ENCODE peak calls at places on chromosomes 6 and 20, in seven cellular contexts. L is neural progenitor cell, G is mucosa of descending colon, U is HCT116, N is ovary, J is lung, M is pancreas. F is an unnamed sample.

GRCh38 chr20:54090230-54091119 is 20.1 kb upstream of the BCAS1 start:
- DNase-seq in L (no peak), G (no peak), U (no peak), N (no peak), J (no peak), M (no peak), F (no peak)

GRCh38 chr6:119587537-119587936 is 238.0 kb upstream of the MAN1A1 start:
- DNase-seq in L (no peak), G (no peak), U (peak; percentile 3), N (no peak), J (no peak), M (peak; percentile 29), F (peak; percentile 2)

GRCh38 chr20:9628589-9628988 is 114.2 kb downstream of the LAMP5 start:
- DNase-seq in L (no peak), G (no peak), U (no peak), N (no peak), J (no peak), M (no peak), F (no peak)

GRCh38 chr6:1613631-1614447 is 4.1 kb downstream of the FOXC1 start:
- DNase-seq in L (peak; percentile 86), G (no peak), U (no peak), N (no peak), J (no peak), M (no peak), F (peak; percentile 94)

GRCh38 chr6:32196682-32197616 is 4.5 kb upstream of the GPSM3 start:
- DNase-seq in L (peak; percentile 29), G (peak; percentile 45), U (no peak), N (peak; percentile 55), J (no peak), M (peak; percentile 42), F (peak; percentile 56)

GRCh38 chr6:14791525-14791924 is 454.3 kb upstream of the JARID2 start:
- DNase-seq in L (no peak), G (no peak), U (no peak), N (no peak), J (no peak), M (no peak), F (no peak)

GRCh38 chr6:5078121-5078695 is 6.9 kb upstream of the PPP1R3G start:
- DNase-seq in L (no peak), G (no peak), U (peak; percentile 34), N (no peak), J (no peak), M (no peak), F (no peak)

GRCh38 chr6:47179286-47179685 is 130.4 kb downstream of the TNFRSF21 start:
- DNase-seq in L (no peak), G (no peak), U (no peak), N (no peak), J (no peak), M (no peak), F (no peak)

GRCh38 chr6:157539421-157539822 is 158.4 kb downstream of the ZDHHC14 start:
- DNase-seq in L (no peak), G (no peak), U (no peak), N (no peak), J (no peak), M (no peak), F (no peak)

GRCh38 chr20:40883097-40883496 is 145.5 kb upstream of the TOP1 start:
- DNase-seq in L (no peak), G (no peak), U (no peak), N (no peak), J (no peak), M (no peak), F (no peak)

GRCh38 chr6:105941616-105942412 is 144.3 kb upstream of the PRDM1 start:
- DNase-seq in L (no peak), G (no peak), U (no peak), N (no peak), J (no peak), M (no peak), F (no peak)

GRCh38 chr20:43386878-43387277 is 70.8 kb upstream of the SRSF6 start:
- DNase-seq in L (no peak), G (no peak), U (no peak), N (no peak), J (no peak), M (no peak), F (no peak)

GRCh38 chr20:59571591-59572314 is 32.6 kb upstream of the PHACTR3 start:
- DNase-seq in L (peak; percentile 82), G (peak; percentile 71), U (peak; percentile 12), N (peak; percentile 72), J (peak; percentile 59), M (peak; percentile 50), F (peak; percentile 93)

GRCh38 chr20:12721636-12722035 is 287.1 kb upstream of the SPTLC3 start:
- DNase-seq in L (no peak), G (no peak), U (no peak), N (no peak), J (no peak), M (no peak), F (no peak)

GRCh38 chr6:153814136-153814535 is 224.9 kb upstream of the OPRM1 start:
- DNase-seq in L (peak; percentile 52), G (peak; percentile 5), U (no peak), N (no peak), J (no peak), M (no peak), F (peak; percentile 35)

GRCh38 chr20:38139919-38140753 is 24.9 kb downstream of the TGM2 start:
- DNase-seq in L (no peak), G (peak; percentile 48), U (no peak), N (no peak), J (no peak), M (no peak), F (no peak)

GRCh38 chr20:23156842-23157423 is 70.8 kb upstream of the CD93 start:
- DNase-seq in L (no peak), G (no peak), U (no peak), N (no peak), J (no peak), M (no peak), F (no peak)

GRCh38 chr20:9040874-9041524 is 27.9 kb upstream of the PLCB4 start:
- DNase-seq in L (no peak), G (no peak), U (no peak), N (no peak), J (no peak), M (no peak), F (no peak)

DNA sequence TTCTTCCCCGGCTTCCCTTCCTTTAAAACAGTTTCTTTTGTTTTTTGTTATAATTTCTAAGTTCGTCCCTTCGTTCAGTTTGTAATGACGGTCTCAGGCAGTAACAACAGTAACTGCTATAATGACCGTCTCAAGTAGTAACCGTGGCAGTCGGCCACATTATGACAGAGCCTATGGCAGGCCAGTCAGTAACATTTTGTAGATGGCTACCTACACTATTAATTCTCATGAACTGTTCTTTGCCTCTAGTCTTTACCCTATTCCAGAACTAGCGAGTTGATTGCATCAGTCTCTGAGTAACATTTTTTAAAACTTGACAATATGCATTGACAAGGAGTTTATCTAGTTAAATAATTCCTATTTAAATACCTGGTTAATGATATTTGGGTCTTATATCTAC is 43.0 kb upstream of the ADGRG6 start:
- DNase-seq in L (no peak), G (no peak), U (no peak), N (no peak), J (no peak), M (no peak), F (no peak)
- H3K4me3 ChIP-seq in L (no peak overlapping the region), G (no peak overlapping the region), U (no peak overlapping the region), N (no peak overlapping the region), J (no peak overlapping the region), M (no peak overlapping the region), F (no peak overlapping the region)

GRCh38 chr6:127276336-127276735 is 9.7 kb downstream of the RNF146 start:
- DNase-seq in L (no peak), G (no peak), U (no peak), N (no peak), J (no peak), M (no peak), F (no peak)
- H3K36me3 ChIP-seq in L (peaks cover 6% of the 10 kb centered on the region), G (no peaks in the 10 kb centered on the region), U (no peaks in the 10 kb centered on the region), N (no peaks in the 10 kb centered on the region), J (no peaks in the 10 kb centered on the region), M (no peaks in the 10 kb centered on the region), F (no peaks in the 10 kb centered on the region)

DNA sequence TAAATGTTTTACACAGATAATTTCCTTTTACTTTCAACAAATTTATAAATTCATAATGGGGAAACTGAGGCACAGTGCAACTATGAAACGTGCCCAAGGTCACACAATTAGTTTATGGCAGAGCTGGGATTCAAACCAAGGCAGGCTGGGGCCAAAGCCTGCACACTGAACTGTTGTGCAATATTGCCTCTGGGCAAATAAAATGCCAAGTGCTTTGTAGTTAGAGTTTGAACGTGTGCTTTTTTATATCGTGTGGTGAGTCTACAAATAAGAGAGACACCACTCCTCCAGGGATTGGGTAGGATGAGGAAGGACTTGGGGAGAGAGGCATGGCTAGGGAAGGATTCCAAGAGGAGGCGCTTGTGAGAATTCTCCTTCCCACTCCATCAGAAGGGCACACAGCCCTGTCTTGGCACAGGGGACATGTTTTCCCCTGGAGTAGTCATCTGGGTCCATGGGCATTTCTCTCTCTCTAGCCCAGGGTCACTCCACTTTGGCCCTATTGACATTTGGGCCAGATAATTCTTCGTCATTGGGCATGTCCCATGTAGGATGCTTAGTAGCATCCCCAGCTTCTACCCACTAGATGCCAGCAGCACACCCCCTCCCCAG is 2.8 kb upstream of the CDH22 start:
- DNase-seq in L (no peak), G (no peak), U (no peak), N (no peak), J (no peak), M (no peak), F (no peak)
- H3K4me3 ChIP-seq in L (no peak overlapping the region), G (no peak overlapping the region), U (no peak overlapping the region), N (no peak overlapping the region), J (no peak overlapping the region), M (no peak overlapping the region), F (no peak overlapping the region)

DNA sequence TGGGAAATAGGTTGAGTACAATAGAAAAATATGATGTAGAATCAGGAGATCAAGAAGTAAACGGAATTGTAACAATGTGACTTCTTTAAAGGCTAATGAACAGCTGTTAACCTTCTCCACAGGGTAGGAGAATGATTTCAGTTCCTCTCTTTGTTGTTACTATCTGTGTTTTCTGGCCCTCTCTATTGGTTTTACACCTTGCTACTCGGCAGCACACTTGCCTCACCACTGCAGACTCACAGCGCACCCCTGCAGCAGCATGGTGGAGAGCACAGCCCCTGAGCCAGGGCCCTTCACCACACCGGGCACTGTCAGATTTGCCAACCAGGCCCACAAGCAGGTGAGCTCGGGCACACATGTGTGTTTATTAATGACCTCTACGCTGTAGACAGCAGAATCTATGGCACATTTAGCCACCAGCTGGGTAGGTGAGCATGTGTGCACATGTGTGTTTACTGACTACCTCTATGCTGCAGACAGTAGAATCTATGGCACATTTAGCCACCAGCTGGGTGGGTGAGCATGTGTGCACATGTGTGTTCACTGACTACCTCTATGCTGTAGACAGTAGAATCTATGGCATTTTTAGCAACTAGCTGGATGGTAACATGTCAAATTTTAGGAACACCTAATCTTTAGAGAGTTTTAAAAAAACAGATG is 16.8 kb downstream of the SFT2D1 start:
- DNase-seq in L (no peak), G (no peak), U (no peak), N (no peak), J (no peak), M (no peak), F (no peak)
- H3K36me3 ChIP-seq in L (no peaks in the 10 kb centered on the region), G (no peaks in the 10 kb centered on the region), U (peaks cover 18% of the 10 kb centered on the region), N (no peaks in the 10 kb centered on the region), J (peaks cover 13% of the 10 kb centered on the region), M (peaks cover 34% of the 10 kb centered on the region), F (peaks cover 25% of the 10 kb centered on the region)

GRCh38 chr20:3209946-3210317 is 634 bp downstream of the ITPA start:
- DNase-seq in L (no peak), G (peak; percentile 19), U (no peak), N (no peak), J (no peak), M (no peak), F (no peak)
- H3K4me3 ChIP-seq in L (peak overlapping the region; percentile 77), G (peak overlapping the region; percentile 83), U (peak overlapping the region; percentile 88), N (peak overlapping the region; percentile 69), J (peak overlapping the region; percentile 69), M (peak overlapping the region; percentile 90), F (peak overlapping the region; percentile 79)

GRCh38 chr6:37481793-37482192 is 17.9 kb downstream of the CCDC167 start:
- DNase-seq in L (no peak), G (no peak), U (no peak), N (no peak), J (no peak), M (no peak), F (no peak)
- H3K36me3 ChIP-seq in L (no peaks in the 10 kb centered on the region), G (no peaks in the 10 kb centered on the region), U (peaks cover 2% of the 10 kb centered on the region), N (no peaks in the 10 kb centered on the region), J (no peaks in the 10 kb centered on the region), M (peaks cover 18% of the 10 kb centered on the region), F (peaks cover 9% of the 10 kb centered on the region)

F was measured in H7.